ENCODE peak calls at places on chromosomes 12 and 14, in six cellular contexts. R, O, X, D, Z and E are unnamed samples.

GRCh38 chr12:29616664-29617409 is 119.4 kb upstream of the OVCH1 start:
- DNase-seq in R (peak; percentile 82), O (no peak), X (peak; percentile 57), D (peak; percentile 66), Z (peak; percentile 90), E (no peak)

GRCh38 chr14:90019824-90020523 is 41.8 kb upstream of the KCNK13 start:
- DNase-seq in R (no peak), O (no peak), X (peak; percentile 55), D (no peak), Z (no peak), E (no peak)

GRCh38 chr12:57759360-57759980 is 4.6 kb downstream of the MARCHF9 start:
- DNase-seq in R (peak; percentile 60), O (no peak), X (no peak), D (no peak), Z (peak; percentile 40), E (no peak)

GRCh38 chr14:50846171-50846880 is 15.4 kb upstream of the NIN start:
- DNase-seq in R (peak; percentile 88), O (no peak), X (no peak), D (peak; percentile 68), Z (peak; percentile 72), E (no peak)

GRCh38 chr12:41521872-41522379 is 333.8 kb downstream of the PDZRN4 start:
- DNase-seq in R (no peak), O (peak; percentile 37), X (no peak), D (peak; percentile 92), Z (peak; percentile 91), E (peak; percentile 88)

GRCh38 chr14:92794547-92794941 is 439 bp downstream of the GOLGA5 start:
- DNase-seq in R (peak; percentile 70), O (no peak), X (no peak), D (no peak), Z (no peak), E (no peak)

GRCh38 chr14:38197001-38197760 is 10.5 kb upstream of the SSTR1 start:
- DNase-seq in R (no peak), O (peak; percentile 75), X (no peak), D (peak; percentile 32), Z (peak; percentile 29), E (no peak)

GRCh38 chr12:132772551-132772950 is 10.9 kb upstream of the ANKLE2 start:
- DNase-seq in R (no peak), O (no peak), X (no peak), D (no peak), Z (no peak), E (no peak)

GRCh38 chr12:120467439-120467838 is 2.1 kb downstream of the SRSF9 start:
- DNase-seq in R (no peak), O (no peak), X (no peak), D (no peak), Z (no peak), E (no peak)

GRCh38 chr12:82635263-82635662 is 51.4 kb upstream of the TMTC2 start:
- DNase-seq in R (no peak), O (no peak), X (no peak), D (no peak), Z (no peak), E (no peak)

GRCh38 chr14:64734990-64735389 is 30.8 kb downstream of the PLEKHG3 start:
- DNase-seq in R (peak; percentile 42), O (no peak), X (no peak), D (no peak), Z (no peak), E (no peak)

GRCh38 chr12:117874842-117875434 is 93.9 kb downstream of the KSR2 start:
- DNase-seq in R (peak; percentile 89), O (no peak), X (peak; percentile 54), D (no peak), Z (peak; percentile 64), E (no peak)

GRCh38 chr12:56636118-56636674 is 6.1 kb upstream of the BAZ2A start:
- DNase-seq in R (peak; percentile 98), O (peak; percentile 67), X (peak; percentile 92), D (peak; percentile 90), Z (peak; percentile 89), E (peak; percentile 65)

GRCh38 chr12:124833693-124834122 is 30.0 kb downstream of the SCARB1 start:
- DNase-seq in R (no peak), O (no peak), X (no peak), D (no peak), Z (no peak), E (no peak)